ENCODE peak calls at places on chromosomes 12 and 14, in four cellular contexts. W is mucosa of descending colon; X is fibroblast of lung; G is CD8-positive, alpha-beta memory T cell. F is an unnamed sample. For H3K4me1, the result is how much of the 10 kb centered on the place peaks cover.

GRCh38 chr12:42742691-42743090 is 153.1 kb upstream of the PRICKLE1 start:
- DNase-seq in X (no peak), W (no peak), G (no peak), F (no peak)

GRCh38 chr12:49923878-49924610 is 20.3 kb upstream of the FAIM2 start:
- DNase-seq in W (no peak), X (no peak), G (no peak), F (no peak)

GRCh38 chr12:19082365-19082911 is 47.1 kb upstream of the PLEKHA5 start:
- DNase-seq in G (no peak), W (no peak), X (no peak), F (peak)

GRCh38 chr12:47178014-47178413 is 98.3 kb upstream of the AMIGO2 start:
- DNase-seq in X (no peak), G (no peak), W (no peak), F (no peak)

GRCh38 chr12:53981652-53982565 is 3.0 kb upstream of the HOXC10 start:
- DNase-seq in X (no peak), G (no peak), W (no peak), F (no peak)

GRCh38 chr14:81946808-81947798 is 413.4 kb upstream of the SEL1L start:
- DNase-seq in W (no peak), X (no peak), G (no peak), F (peak)

GRCh38 chr12:91396296-91396695 is 213.7 kb upstream of the DCN start:
- DNase-seq in X (no peak), G (no peak), W (no peak), F (peak)

GRCh38 chr12:50066402-50066801 is 9.0 kb downstream of the ASIC1 start:
- DNase-seq in X (peak), W (peak), G (no peak), F (no peak)

GRCh38 chr12:12010277-12011031 is 60.3 kb upstream of the BCL2L14 start:
- DNase-seq in W (peak), X (peak), G (peak), F (no peak)

GRCh38 chr14:20428010-20428365 is 8.0 kb downstream of the KLHL33 start:
- DNase-seq in G (no peak), W (no peak), X (no peak), F (no peak)

GRCh38 chr12:24201258-24201970 is 251.9 kb upstream of the SOX5 start:
- DNase-seq in X (no peak), W (no peak), G (no peak), F (no peak)

GRCh38 chr14:97995038-97995437 is 1197.9 kb downstream of the VRK1 start:
- DNase-seq in X (no peak), G (no peak), W (no peak), F (no peak)

GRCh38 chr12:129467289-129467688 is 436.5 kb downstream of the TMEM132D start:
- DNase-seq in G (no peak), W (no peak), X (no peak), F (no peak)

GRCh38 chr12:12560587-12561304 is 1.9 kb downstream of the DUSP16 start:
- DNase-seq in G (peak), X (peak), W (no peak), F (peak)

GRCh38 chr12:82740129-82741000 is 53.7 kb downstream of the TMTC2 start:
- DNase-seq in G (no peak), W (no peak), X (peak), F (peak)

GRCh38 chr12:4421590-4422031 is 24.0 kb downstream of the FGF6 start:
- DNase-seq in W (no peak), G (no peak), X (peak), F (peak)

GRCh38 chr12:4280351-4281163 is 7.0 kb downstream of the CCND2 start:
- DNase-seq in G (no peak), X (peak), W (no peak), F (peak)

GRCh38 chr12:11714626-11715025 is 65.2 kb downstream of the ETV6 start:
- DNase-seq in X (no peak), W (no peak), G (no peak), F (no peak)

GRCh38 chr12:19575307-19576243 is 136.3 kb downstream of the AEBP2 start:
- DNase-seq in W (no peak), X (peak), G (no peak), F (peak)

GRCh38 chr12:115709410-115710065 is 568.0 kb downstream of the MED13L start:
- DNase-seq in X (peak), W (no peak), G (no peak), F (no peak)

GRCh38 chr12:117724545-117724944 is 244.2 kb downstream of the KSR2 start:
- DNase-seq in G (no peak), X (no peak), W (no peak), F (no peak)

GRCh38 chr14:54025661-54026060 is 69.0 kb upstream of the BMP4 start:
- DNase-seq in X (peak), G (no peak), W (no peak), F (peak)

GRCh38 chr12:19778111-19778688 is 338.9 kb downstream of the AEBP2 start:
- DNase-seq in G (no peak), W (no peak), X (peak), F (no peak)

GRCh38 chr12:76236640-76237039 is 111.6 kb downstream of the BBS10 start:
- DNase-seq in G (no peak), X (no peak), W (no peak), F (no peak)

GRCh38 chr12:7303230-7303629 is 642 bp upstream of the ACSM4 start:
- DNase-seq in W (no peak), X (no peak), G (no peak), F (no peak)

GRCh38 chr14:59677771-59678211 is 101.2 kb upstream of the CCDC175 start:
- DNase-seq in X (no peak), W (no peak), G (no peak), F (no peak)

GRCh38 chr12:1594045-1594294 is 411 bp downstream of the FBXL14 start:
- DNase-seq in X (no peak), G (no peak), W (peak), F (peak)
- H3K4me1 ChIP-seq in X (under half), G (under half), W (under half), F (under half)

DNA sequence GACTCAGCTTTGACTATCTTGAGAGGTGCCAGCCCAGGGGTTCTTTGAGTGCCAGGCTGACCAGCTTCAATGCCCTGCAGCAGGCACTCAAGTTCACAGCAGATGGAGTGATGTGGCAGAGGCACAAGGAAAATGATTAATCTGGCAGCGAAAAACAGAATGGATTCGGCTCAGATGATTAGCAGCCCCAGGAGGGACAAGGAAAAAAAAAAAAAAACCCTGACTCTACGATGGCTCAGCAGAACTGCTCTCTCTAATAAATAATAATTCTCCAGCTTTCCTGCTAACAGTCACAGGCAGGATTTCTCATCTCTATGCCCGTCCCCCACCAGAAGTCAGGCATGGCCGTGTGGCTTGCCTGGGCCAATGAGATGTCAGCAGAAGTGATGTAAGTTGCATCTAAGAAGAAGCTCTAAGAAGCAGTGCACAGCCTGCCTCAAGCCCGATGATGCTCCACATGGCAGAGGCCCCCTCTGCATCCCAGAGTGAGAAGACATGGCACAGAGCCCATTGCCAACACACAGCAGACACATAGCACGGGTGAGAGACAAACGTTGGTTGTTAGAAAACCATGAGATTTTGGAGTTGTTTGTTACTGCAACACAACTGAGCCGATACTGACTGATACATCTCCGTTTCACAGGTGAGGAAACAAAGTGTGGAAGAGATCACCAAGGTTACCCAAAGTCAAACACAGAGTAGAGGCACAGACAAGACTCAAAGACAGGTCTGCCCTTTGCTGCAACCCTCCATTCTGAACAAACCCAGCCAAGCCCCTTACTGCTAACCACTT is 111.0 kb downstream of the SCARB1 start:
- DNase-seq in W (no peak), G (no peak), X (no peak), F (no peak)
- H3K4me1 ChIP-seq in W (under half), G (under half), X (under half), F (under half)

GRCh38 chr12:113102811-113103210 is 32.8 kb downstream of the RASAL1 start:
- DNase-seq in G (no peak), X (no peak), W (no peak), F (no peak)

GRCh38 chr12:113106361-113106760 is 29.2 kb downstream of the RASAL1 start:
- DNase-seq in X (no peak), G (no peak), W (no peak), F (no peak)

GRCh38 chr12:113103756-113104450 is 31.7 kb downstream of the RASAL1 start:
- DNase-seq in X (no peak), G (peak), W (no peak), F (peak)

GRCh38 chr12:113105606-113106271 is 29.8 kb downstream of the RASAL1 start:
- DNase-seq in W (no peak), G (no peak), X (no peak), F (no peak)

DNA sequence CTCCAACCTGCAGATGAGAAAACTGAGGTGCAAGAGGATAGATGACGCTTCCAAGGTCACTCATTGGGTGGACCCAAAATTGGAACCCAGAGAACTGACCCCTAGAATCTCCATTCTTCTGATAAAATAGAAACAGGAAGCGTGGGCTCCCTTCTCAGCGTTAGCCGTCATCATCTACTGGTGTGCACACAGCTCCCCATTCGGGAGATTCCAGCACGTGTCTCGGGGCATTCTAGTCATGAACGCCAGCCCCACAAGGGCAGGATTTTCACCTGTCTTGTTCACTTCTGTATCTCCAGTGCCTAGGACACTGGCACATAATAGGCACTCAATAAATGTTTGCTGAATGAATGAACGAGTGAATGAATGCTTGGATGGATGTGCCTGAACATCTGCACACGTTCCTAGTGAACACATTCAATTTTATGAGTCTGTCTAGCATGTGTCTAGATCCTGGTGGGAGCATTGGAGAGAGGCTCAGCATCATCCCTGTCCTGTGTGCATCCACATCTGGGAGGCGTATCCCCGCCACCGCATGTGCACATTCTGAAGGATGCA is 30.5 kb downstream of the RASAL1 start:
- DNase-seq in W (no peak), X (no peak), G (no peak), F (no peak)
- H3K4me1 ChIP-seq in W (under half), X (under half), G (under half), F (under half)

DNA sequence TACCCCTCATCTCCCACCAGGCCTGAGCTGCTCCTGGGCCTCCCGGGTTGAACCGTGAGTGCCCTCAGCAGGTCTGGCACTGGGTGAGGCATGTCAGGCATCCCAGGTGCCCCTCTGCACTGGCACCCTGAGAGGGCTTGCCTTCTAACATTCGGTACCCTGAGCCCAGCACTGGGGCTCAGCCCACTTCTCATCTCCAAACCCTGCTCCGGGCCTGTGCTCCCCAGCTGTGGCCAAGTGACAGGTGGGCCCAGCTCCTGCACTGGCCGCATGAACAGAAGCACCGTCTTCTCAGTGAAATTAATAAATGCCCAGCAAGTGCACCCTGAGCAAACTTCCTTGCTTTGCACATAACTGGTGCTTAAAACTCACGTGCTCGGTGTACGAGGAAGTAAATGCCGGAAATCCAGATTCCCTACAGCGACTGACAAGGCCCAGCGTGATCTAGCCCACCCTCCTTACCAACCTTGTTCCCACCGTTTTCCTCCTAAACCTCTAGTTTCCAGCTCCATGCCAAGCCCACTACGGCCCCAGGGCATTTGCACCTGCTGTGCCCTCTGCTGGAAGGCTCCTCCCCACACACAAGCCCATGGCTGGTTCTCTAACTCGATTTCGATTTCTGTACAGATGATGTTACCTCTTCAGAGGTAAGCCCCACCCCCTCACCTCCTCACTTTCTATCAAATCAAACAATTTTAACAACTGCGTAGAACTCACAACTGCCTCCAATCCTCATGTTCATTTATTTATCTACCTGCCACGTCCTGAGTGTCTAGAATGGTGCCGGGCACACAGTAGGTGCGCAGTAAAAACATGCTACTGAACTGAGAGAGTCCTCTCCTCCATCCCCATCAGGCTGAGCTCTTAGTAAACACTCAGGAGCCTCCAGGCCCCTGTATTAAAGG is 115.3 kb upstream of the NCOR2 start:
- DNase-seq in W (no peak), G (no peak), X (no peak), F (no peak)
- H3K4me1 ChIP-seq in W (under half), G (under half), X (under half), F (under half)

GRCh38 chr12:89695100-89695499 is 13.5 kb downstream of the ATP2B1 start:
- DNase-seq in W (no peak), G (no peak), X (peak), F (no peak)

GRCh38 chr12:89695830-89696229 is 12.8 kb downstream of the ATP2B1 start:
- DNase-seq in W (no peak), X (no peak), G (no peak), F (peak)

GRCh38 chr12:89698607-89699006 is 10.0 kb downstream of the ATP2B1 start:
- DNase-seq in W (no peak), G (no peak), X (no peak), F (no peak)

GRCh38 chr12:89694542-89694941 is 14.1 kb downstream of the ATP2B1 start:
- DNase-seq in G (no peak), W (no peak), X (no peak), F (no peak)

GRCh38 chr12:89697256-89697655 is 11.4 kb downstream of the ATP2B1 start:
- DNase-seq in X (no peak), G (no peak), W (no peak), F (no peak)
- H3K4me1 ChIP-seq in X (under half), G (under half), W (under half), F (under half)

DNA sequence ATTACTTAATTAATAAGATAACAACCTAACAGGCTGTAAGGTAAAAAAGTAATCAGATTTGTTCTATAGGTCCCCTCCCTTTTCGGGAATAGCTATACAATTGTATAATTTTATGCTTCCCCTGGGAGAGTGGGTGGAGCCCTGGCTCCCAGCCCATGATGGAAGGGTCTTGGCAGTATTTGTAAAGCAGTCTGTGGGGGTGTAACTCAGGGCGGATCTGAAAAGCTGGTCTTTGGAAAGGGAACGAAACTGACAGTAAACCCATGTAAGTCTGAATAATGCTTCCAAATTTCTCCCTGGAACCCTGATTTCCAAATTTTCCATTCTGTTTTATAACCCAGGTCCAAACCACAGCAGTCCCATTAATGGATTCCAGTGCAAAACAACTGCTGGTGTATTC is 110.4 kb downstream of the DAD1 start:
- DNase-seq in W (no peak), X (peak), G (no peak), F (no peak)
- H3K4me1 ChIP-seq in W (under half), X (under half), G (under half), F (under half)

GRCh38 chr14:100239840-100240724 is 1.1 kb downstream of the YY1 start:
- DNase-seq in X (peak), W (peak), G (peak), F (peak)
- H3K4me1 ChIP-seq in X (under half), W (under half), G (half or more), F (under half)

DNA sequence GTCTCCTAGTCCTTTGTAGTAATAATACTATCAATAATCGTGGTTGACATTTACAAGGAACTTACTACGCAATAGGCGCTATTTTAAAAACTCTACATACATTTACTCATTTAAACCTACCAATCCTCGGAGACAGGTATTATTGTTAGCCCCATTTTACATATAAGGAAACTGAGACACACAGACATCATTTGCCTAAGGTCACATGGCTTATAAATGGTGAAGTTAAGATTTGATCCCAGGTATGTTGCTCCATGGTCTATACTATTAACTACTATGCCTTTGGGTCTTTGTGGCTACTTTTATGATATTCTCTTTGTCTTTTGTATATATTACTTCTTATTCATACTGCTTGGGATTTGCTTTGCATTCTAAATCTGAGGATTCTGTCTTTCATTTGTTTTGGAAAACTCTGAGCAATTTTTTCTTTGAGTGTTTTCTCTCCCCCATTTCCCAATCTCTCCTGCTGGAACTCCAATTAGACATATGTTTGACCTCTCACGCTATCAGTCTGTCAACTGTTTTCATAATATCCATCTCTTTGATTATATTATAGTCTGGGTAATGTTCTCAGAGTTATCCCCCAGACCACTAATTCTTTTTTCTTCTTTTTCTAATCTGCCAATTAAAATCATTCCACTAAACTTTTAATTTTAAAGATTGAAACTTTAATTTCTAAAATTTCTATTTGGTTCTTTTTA is 10.9 kb downstream of the NT5DC3 start:
- DNase-seq in W (no peak), G (no peak), X (no peak), F (no peak)
- H3K4me1 ChIP-seq in W (under half), G (under half), X (under half), F (under half)

DNA sequence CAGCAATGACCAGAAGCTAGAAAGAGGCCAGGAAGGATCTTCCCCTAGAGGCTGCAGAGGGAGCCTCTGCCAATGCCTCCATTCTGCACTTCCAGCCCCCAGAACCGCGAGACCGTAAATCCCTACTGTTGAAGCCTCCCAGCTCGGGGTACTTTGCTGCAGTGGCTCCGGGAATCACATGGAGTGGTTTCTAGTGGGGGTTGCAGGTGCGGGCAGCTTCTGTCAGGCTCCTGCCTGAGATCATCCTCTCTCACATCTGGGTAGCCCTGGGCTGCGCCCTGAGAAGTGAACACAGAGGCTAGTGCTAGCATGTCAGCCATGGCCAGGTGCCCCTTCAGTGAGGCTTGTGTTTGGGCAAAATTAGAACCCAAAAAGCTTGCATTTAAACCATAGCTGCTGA is 67.3 kb downstream of the TSPAN9 start:
- DNase-seq in G (no peak), X (no peak), W (no peak), F (no peak)
- H3K4me1 ChIP-seq in G (under half), X (under half), W (under half), F (under half)